ENCODE peak calls at places on chromosomes 4 and X, in five cellular contexts. T is uterus, A is right lobe of liver, R is endodermal cell, C is ovary. K is an unnamed sample.

GRCh38 chr4:110087116-110087708 is 111.2 kb downstream of the ELOVL6 start:
- DNase-seq in T (no peak), A (no peak), R (no peak), C (no peak), K (no peak)

GRCh38 chr4:15451866-15452765 is 17.6 kb upstream of the CC2D2A start:
- DNase-seq in T (no peak), A (no peak), R (no peak), C (no peak), K (no peak)

GRCh38 chrX:40150503-40150902 is 52.7 kb upstream of the BCOR start:
- DNase-seq in T (no peak), A (no peak), R (peak; percentile 65), C (no peak), K (no peak)

GRCh38 chrX:149818652-149819051 is 36.9 kb downstream of the MAGEA9 start:
- DNase-seq in T (no peak), A (no peak), R (no peak), C (no peak), K (no peak)

GRCh38 chrX:131792356-131792749 is 230.7 kb upstream of the STK26 start:
- DNase-seq in T (peak; percentile 91), A (peak; percentile 88), R (no peak), C (peak; percentile 88), K (peak; percentile 91)

GRCh38 chr4:118833192-118833820 is 2.6 kb downstream of the SEC24D start:
- DNase-seq in T (no peak), A (no peak), R (no peak), C (no peak), K (no peak)

GRCh38 chr4:158580064-158580463 is 58.4 kb downstream of the RXFP1 start:
- DNase-seq in T (no peak), A (no peak), R (peak; percentile 66), C (no peak), K (no peak)

GRCh38 chr4:28225689-28226353 is 1365.2 kb downstream of the STIM2 start:
- DNase-seq in T (no peak), A (no peak), R (no peak), C (no peak), K (no peak)

GRCh38 chr4:147546341-147546740 is 65.4 kb downstream of the EDNRA start:
- DNase-seq in T (no peak), A (no peak), R (no peak), C (no peak), K (no peak)

GRCh38 chr4:107035711-107036601 is at the start of gene DKK2:
- DNase-seq in T (no peak), A (no peak), R (peak; percentile 67), C (peak; percentile 29), K (peak; percentile 28)

GRCh38 chr4:77629885-77630284 is 24.3 kb downstream of the CXCL13 start:
- DNase-seq in T (no peak), A (no peak), R (no peak), C (no peak), K (no peak)
- TF ChIP-seq CTCF in T (no peak), A (no peak), R (no peak), C (no peak), K (no peak)

GRCh38 chrX:152912121-152912520 is 14.3 kb downstream of the ZNF185 start:
- DNase-seq in T (no peak), A (no peak), R (no peak), C (no peak), K (no peak)
- TF ChIP-seq CTCF in T (no peak), A (no peak), R (peak; percentile 61), C (no peak), K (no peak)

DNA sequence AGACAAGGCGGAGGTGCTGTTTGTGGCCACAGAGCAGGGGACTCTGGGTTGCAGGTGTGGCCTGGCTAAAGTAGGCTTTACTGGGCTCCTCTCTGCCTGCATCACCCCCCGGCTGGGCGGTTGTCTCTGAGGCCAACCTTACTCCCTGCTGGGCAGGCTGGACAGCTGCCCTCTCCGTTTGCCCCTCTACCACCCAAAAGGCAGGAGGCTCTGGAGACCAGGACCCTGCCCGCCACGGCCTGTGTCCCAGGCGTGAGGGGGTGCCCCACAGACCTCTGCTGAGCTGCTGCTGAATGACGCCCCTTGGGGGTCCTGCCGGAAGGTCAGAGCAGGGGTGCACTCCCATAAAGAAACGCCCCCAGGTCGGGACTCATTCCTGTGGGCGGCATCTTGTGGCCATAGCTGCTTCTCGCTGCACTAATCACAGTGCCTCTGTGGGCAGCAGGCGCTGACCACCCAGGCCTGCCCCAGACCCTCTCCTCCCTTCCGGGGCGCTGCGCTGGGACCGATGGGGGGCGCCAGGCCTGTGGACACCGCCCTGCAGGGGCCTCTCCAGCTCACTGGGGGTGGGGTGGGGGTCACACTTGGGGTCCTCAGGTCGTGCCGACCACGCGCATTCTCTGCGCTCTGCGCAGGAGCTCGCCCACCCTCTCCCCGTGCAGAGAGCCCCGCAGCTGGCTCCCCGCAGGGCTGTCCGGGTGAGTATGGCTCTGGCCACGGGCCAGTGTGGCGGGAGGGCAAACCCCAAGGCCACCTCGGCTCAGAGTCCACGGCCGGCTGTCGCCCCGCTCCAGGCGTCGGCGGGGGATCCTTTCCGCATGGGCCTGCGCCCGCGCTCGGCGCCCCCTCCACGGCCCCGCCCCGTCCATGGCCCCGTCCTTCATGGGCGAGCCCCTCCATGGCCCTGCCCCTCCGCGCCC is 920 bp downstream of the HTT-AS start:
- DNase-seq in T (no peak), A (peak; percentile 71), R (no peak), C (no peak), K (peak; percentile 31)
- TF ChIP-seq CTCF in T (no peak), A (no peak), R (peak; percentile 49), C (no peak), K (no peak)

GRCh38 chr4:56690393-56690971 is 9.4 kb upstream of the HOPX start:
- DNase-seq in T (no peak), A (no peak), R (no peak), C (no peak), K (no peak)
- TF ChIP-seq CTCF in T (no peak), A (no peak), R (peak; percentile 53), C (no peak), K (no peak)

GRCh38 chr4:175252642-175253041 is 334.5 kb downstream of the ADAM29 start:
- DNase-seq in T (no peak), A (no peak), R (no peak), C (no peak), K (no peak)

DNA sequence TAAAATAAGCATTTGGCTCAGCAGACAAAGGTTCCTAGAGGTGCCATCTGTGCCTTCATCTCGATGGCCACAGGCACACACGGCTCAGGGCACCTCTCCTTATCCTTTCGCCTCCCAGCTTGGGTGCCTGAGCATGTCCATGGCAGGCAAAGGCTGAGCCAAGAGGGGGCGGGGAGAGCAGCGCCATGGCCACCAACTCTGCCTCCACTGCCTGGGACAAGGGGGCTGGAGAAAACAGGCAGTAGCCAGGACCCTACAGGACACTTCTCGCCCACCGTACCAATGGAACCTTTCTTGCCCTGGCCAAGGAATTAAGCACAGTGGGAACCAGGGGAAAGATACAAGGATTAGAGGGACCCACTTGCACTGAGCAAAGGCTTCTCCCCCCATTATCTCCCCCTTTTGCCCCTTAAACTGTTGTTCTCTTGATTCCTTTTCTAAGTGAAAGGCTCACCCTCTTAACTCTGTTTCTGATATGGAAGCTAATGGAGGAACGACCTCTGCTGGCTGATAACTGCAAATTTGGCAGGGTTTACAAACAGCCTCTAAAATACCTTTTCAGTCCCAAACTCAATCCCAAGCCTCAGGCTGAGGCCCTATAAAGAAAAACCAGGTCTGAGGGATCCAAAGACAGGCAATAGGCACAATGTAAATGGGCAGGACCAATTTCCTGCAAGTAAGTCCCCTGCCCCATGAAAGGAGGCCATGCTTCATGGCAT is 335.2 kb downstream of the ADAM29 start:
- DNase-seq in T (no peak), A (no peak), R (peak; percentile 58), C (no peak), K (no peak)
- TF ChIP-seq CTCF in T (no peak), A (peak; percentile 9), R (peak; percentile 67), C (no peak), K (no peak)

GRCh38 chrX:114580336-114580735 is 3.5 kb upstream of the HTR2C start:
- DNase-seq in T (no peak), A (no peak), R (no peak), C (no peak), K (no peak)

GRCh38 chrX:114582264-114582632 is 1.6 kb upstream of the HTR2C start:
- DNase-seq in T (no peak), A (no peak), R (no peak), C (no peak), K (no peak)

GRCh38 chrX:114583646-114584433 is at the start of gene HTR2C:
- DNase-seq in T (no peak), A (no peak), R (peak; percentile 84), C (no peak), K (no peak)

GRCh38 chrX:114582698-114583395 is 1.0 kb upstream of the HTR2C start:
- DNase-seq in T (no peak), A (no peak), R (peak; percentile 84), C (no peak), K (no peak)

GRCh38 chrX:114581528-114582263 is 2.2 kb upstream of the HTR2C start:
- DNase-seq in T (no peak), A (no peak), R (peak; percentile 86), C (no peak), K (no peak)
- TF ChIP-seq CTCF in T (no peak), A (no peak), R (peak; percentile 11), C (no peak), K (no peak)

GRCh38 chr4:65653740-65654361 is 16.4 kb downstream of the EPHA5 start:
- DNase-seq in T (no peak), A (no peak), R (no peak), C (no peak), K (no peak)
- TF ChIP-seq CTCF in T (no peak), A (no peak), R (no peak), C (no peak), K (no peak)